ENCODE peak calls at places on chromosomes 7 and 10, in eight cellular contexts. R is endodermal cell; F is CD4-positive, alpha-beta memory T cell; I is body of pancreas; T is tibial nerve; P is HepG2; V is uterus; N is upper lobe of right lung. E is an unnamed sample.

GRCh38 chr7:107394831-107395230 is 75.0 kb upstream of the GPR22 start:
- DNase-seq in N (no peak), I (no peak), R (no peak), P (no peak), V (no peak), F (no peak), T (no peak), E (no peak)

GRCh38 chr10:110498982-110499795 is 1.5 kb downstream of the DUSP5 start:
- DNase-seq in V (no peak), N (no peak), T (peak; percentile 54), P (peak; percentile 21), R (peak; percentile 89), F (peak; percentile 56), I (peak; percentile 36), E (no peak)

GRCh38 chr10:95387383-95387782 is 96.6 kb upstream of the PDLIM1 start:
- DNase-seq in V (no peak), N (no peak), I (no peak), F (no peak), T (no peak), P (no peak), R (no peak), E (no peak)

GRCh38 chr7:73507556-73507955 is 14.5 kb downstream of the BAZ1B start:
- DNase-seq in I (no peak), V (no peak), N (no peak), R (no peak), T (no peak), F (no peak), P (no peak), E (no peak)

GRCh38 chr7:98225913-98226614 is 14.8 kb downstream of the BHLHA15 start:
- DNase-seq in P (peak; percentile 31), V (no peak), F (no peak), R (no peak), T (no peak), N (no peak), I (no peak), E (no peak)

GRCh38 chr7:38070718-38071117 is 107.3 kb upstream of the STARD3NL start:
- DNase-seq in T (peak; percentile 11), P (no peak), V (no peak), F (no peak), R (peak; percentile 57), I (peak; percentile 33), N (no peak), E (no peak)

GRCh38 chr10:62584216-62584615 is 210.0 kb downstream of the ZNF365 start:
- DNase-seq in T (no peak), F (no peak), R (no peak), I (no peak), V (no peak), N (no peak), P (no peak), E (no peak)

GRCh38 chr7:150439926-150440325 is 10.5 kb upstream of the GIMAP8 start:
- DNase-seq in R (no peak), F (no peak), I (no peak), V (no peak), P (no peak), T (no peak), N (no peak), E (no peak)

GRCh38 chr7:47314728-47315601 is 266.9 kb downstream of the TNS3 start:
- DNase-seq in R (peak; percentile 65), P (no peak), T (no peak), I (no peak), N (no peak), F (no peak), V (no peak), E (no peak)

GRCh38 chr10:118842826-118843624 is 88.3 kb upstream of the CACUL1 start:
- DNase-seq in V (no peak), N (no peak), R (peak; percentile 36), F (no peak), T (no peak), I (no peak), P (no peak), E (no peak)

GRCh38 chr7:153389261-153389660 is 629.7 kb downstream of the ACTR3B start:
- DNase-seq in I (no peak), P (no peak), R (peak; percentile 5), N (no peak), V (no peak), T (no peak), F (no peak), E (no peak)

GRCh38 chr7:155341463-155341983 is 43.8 kb downstream of the INSIG1 start:
- DNase-seq in R (no peak), F (no peak), N (no peak), I (peak; percentile 1), V (no peak), T (no peak), P (no peak), E (no peak)

GRCh38 chr10:60314306-60314940 is 75.3 kb downstream of the ANK3 start:
- DNase-seq in F (no peak), T (no peak), R (no peak), I (no peak), P (no peak), N (no peak), V (no peak), E (no peak)

GRCh38 chr10:6348091-6348862 is 145.5 kb downstream of the PFKFB3 start:
- DNase-seq in P (no peak), F (peak; percentile 89), T (peak; percentile 17), I (peak; percentile 21), R (peak; percentile 57), N (peak; percentile 74), V (no peak), E (peak; percentile 74)

GRCh38 chr10:132197271-132198067 is 10.7 kb downstream of the DPYSL4 start:
- DNase-seq in I (no peak), F (no peak), N (no peak), P (no peak), T (no peak), R (no peak), V (no peak), E (no peak)

GRCh38 chr7:1735806-1736468 is 65.9 kb downstream of the ELFN1 start:
- DNase-seq in V (no peak), P (no peak), N (no peak), T (no peak), R (no peak), F (no peak), I (no peak), E (no peak)

GRCh38 chr7:80681272-80681885 is 42.9 kb downstream of the CD36 start:
- DNase-seq in T (no peak), R (no peak), F (no peak), P (peak; percentile 43), V (no peak), N (no peak), I (no peak), E (no peak)

GRCh38 chr7:8042796-8043535 is 74.4 kb downstream of the GLCCI1 start:
- DNase-seq in N (no peak), F (no peak), V (no peak), I (no peak), P (no peak), T (no peak), R (no peak), E (no peak)

GRCh38 chr7:131554880-131555516 is 1.4 kb downstream of the PODXL start:
- DNase-seq in I (no peak), F (no peak), N (no peak), R (no peak), T (no peak), V (no peak), P (no peak), E (no peak)

GRCh38 chr7:131552053-131552452 is 4.4 kb downstream of the PODXL start:
- DNase-seq in F (no peak), T (no peak), R (no peak), P (no peak), V (no peak), N (no peak), I (no peak), E (no peak)

GRCh38 chr7:131555565-131556054 is 818 bp downstream of the PODXL start:
- DNase-seq in V (no peak), I (peak; percentile 43), F (peak; percentile 4), R (no peak), T (no peak), N (no peak), P (no peak), E (no peak)

GRCh38 chr7:131556055-131556911 is at the start of gene PODXL:
- DNase-seq in V (peak; percentile 66), T (peak; percentile 47), P (no peak), N (peak; percentile 89), R (peak; percentile 93), I (peak; percentile 85), F (peak; percentile 55), E (peak; percentile 78)

GRCh38 chr7:131553906-131554305 is 2.5 kb downstream of the PODXL start:
- DNase-seq in T (no peak), R (no peak), V (no peak), P (no peak), N (no peak), F (no peak), I (no peak), E (no peak)
- H3K36me3 ChIP-seq in T (no peaks in the 10 kb centered on the region), R (peaks cover 64% of the 10 kb centered on the region), V (no peaks in the 10 kb centered on the region), P (no peaks in the 10 kb centered on the region), N (no peaks in the 10 kb centered on the region), F (no peaks in the 10 kb centered on the region), I (no peaks in the 10 kb centered on the region), E (no peaks in the 10 kb centered on the region)

GRCh38 chr7:28685660-28686417 is 272.3 kb downstream of the TRIL start:
- DNase-seq in P (peak; percentile 68), N (peak; percentile 82), I (peak; percentile 95), T (peak; percentile 98), R (peak; percentile 88), V (peak; percentile 95), F (no peak), E (peak; percentile 88)
- H3K4me1 ChIP-seq in P (peaks cover 8% of the 10 kb centered on the region), N (peaks cover 27% of the 10 kb centered on the region), I (peaks cover 22% of the 10 kb centered on the region), T (no peaks in the 10 kb centered on the region), R (peaks cover 3% of the 10 kb centered on the region), V (no peaks in the 10 kb centered on the region), F (no peaks in the 10 kb centered on the region), E (peaks cover 4% of the 10 kb centered on the region)

DNA sequence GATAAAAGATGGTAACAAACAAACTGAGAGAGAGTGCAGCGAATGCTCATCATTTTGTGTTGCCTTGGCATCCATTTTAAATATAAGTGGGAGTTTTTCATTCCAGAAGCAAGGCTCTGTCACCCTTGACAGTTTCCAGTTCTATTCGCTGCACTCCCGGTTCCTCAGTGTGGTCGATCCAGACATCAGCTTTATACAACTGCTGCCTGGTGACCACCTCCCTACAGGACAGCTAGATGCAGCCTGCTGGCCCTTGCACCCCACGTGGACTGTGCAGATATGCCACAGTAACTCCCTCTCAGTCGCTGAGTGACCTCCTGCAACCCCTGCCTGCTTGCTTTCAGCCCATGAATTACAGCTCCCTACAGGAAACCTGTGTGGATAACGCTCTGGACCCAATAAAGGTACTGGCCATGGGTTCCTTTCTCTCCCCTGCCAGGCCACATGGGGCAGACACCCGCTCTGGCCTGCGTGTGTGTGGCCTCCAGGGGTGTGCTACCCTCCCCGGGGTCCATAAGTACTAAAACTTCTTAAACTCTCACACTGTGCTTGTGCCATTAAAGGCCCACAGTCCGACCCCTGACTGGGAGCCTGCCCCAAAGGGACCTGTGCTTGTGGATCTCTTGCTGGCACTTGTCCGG is 23.7 kb downstream of the BEND7 start:
- DNase-seq in V (no peak), F (no peak), I (no peak), T (no peak), R (no peak), N (no peak), P (no peak), E (no peak)
- H3K27ac ChIP-seq in V (no peak overlapping the region), F (no peak overlapping the region), I (no peak overlapping the region), T (no peak overlapping the region), R (no peak overlapping the region), N (no peak overlapping the region), P (no peak overlapping the region), E (no peak overlapping the region)

DNA sequence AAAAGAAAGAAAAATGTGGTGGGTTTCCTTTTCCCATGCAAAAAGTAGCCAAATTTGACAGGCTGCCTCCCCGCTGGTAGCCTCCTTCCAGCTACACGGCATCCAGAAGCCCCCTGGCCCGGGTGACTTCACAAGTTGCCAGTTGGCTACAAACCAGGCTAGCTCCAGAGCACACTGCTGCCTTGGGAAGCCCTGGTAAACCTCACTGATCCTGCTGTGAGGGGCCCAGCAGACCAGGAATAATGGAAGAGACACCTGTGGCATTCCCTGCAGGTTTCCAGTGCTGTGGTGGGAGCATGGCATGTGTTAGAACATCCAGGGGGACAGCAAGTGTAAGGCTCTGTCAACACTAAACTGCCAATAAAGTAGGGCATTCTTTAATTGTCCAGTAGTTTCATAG is 55.7 kb upstream of the TM9SF3 start:
- DNase-seq in P (no peak), V (no peak), F (no peak), R (no peak), T (no peak), N (no peak), I (no peak), E (no peak)
- H3K36me3 ChIP-seq in P (peaks cover 4% of the 10 kb centered on the region), V (no peaks in the 10 kb centered on the region), F (no peaks in the 10 kb centered on the region), R (no peaks in the 10 kb centered on the region), T (no peaks in the 10 kb centered on the region), N (no peaks in the 10 kb centered on the region), I (no peaks in the 10 kb centered on the region), E (no peaks in the 10 kb centered on the region)